ENCODE peak calls at places on chromosome 10, in seven cellular contexts. M is GM12878, B is Panc1, V is SK-N-SH, N is HepG2, W is K562, G is H1. X is an unnamed sample.

GRCh38 chr10:74071151-74071550 is 73.2 kb downstream of the VCL start:
- DNase-seq in M (no peak), B (no peak), V (no peak), N (no peak), W (no peak), G (no peak), X (no peak)

GRCh38 chr10:133527779-133528271 is 662 bp downstream of the CYP2E1 start:
- DNase-seq in M (no peak), B (no peak), V (no peak), N (no peak), W (no peak), G (no peak), X (no peak)

GRCh38 chr10:77604063-77604462 is 33.5 kb downstream of the KCNMA1 start:
- DNase-seq in M (no peak), B (no peak), V (no peak), N (no peak), W (no peak), G (no peak), X (no peak)

GRCh38 chr10:128701837-128702236 is 575.6 kb upstream of the MKI67 start:
- DNase-seq in M (no peak), B (no peak), V (no peak), N (no peak), W (no peak), G (no peak), X (no peak)

GRCh38 chr10:12649017-12649586 is 299.8 kb downstream of the CAMK1D start:
- DNase-seq in M (no peak), B (no peak), V (no peak), N (no peak), W (no peak), G (no peak), X (no peak)

GRCh38 chr10:30098624-30099023 is 39.2 kb upstream of the JCAD start:
- DNase-seq in M (no peak), B (no peak), V (no peak), N (no peak), W (no peak), G (no peak), X (no peak)

GRCh38 chr10:118763202-118763988 is 8.6 kb upstream of the CACUL1 start:
- DNase-seq in M (no peak), B (no peak), V (no peak), N (no peak), W (no peak), G (no peak), X (no peak)

GRCh38 chr10:10831085-10831484 is 186.6 kb upstream of the CELF2 start:
- DNase-seq in M (no peak), B (peak), V (no peak), N (no peak), W (no peak), G (no peak), X (no peak)

GRCh38 chr10:3902054-3902808 is 117.2 kb upstream of the KLF6 start:
- DNase-seq in M (peak), B (no peak), V (no peak), N (peak), W (no peak), G (no peak), X (no peak)

GRCh38 chr10:121024905-121025584 is 173.9 kb downstream of the WDR11 start:
- DNase-seq in M (no peak), B (no peak), V (no peak), N (no peak), W (no peak), G (no peak), X (no peak)

GRCh38 chr10:62805139-62806092 is 896 bp downstream of the ADO start:
- DNase-seq in M (no peak), B (no peak), V (peak), N (peak), W (peak), G (peak), X (no peak)

GRCh38 chr10:8908013-8908412 is 853.5 kb downstream of the GATA3 start:
- DNase-seq in M (no peak), B (no peak), V (no peak), N (no peak), W (no peak), G (no peak), X (no peak)

GRCh38 chr10:3766046-3766761 is 18.8 kb downstream of the KLF6 start:
- DNase-seq in M (no peak), B (no peak), V (no peak), N (peak), W (no peak), G (no peak), X (no peak)

GRCh38 chr10:89092439-89092838 is 101.8 kb downstream of the FAS start:
- DNase-seq in M (no peak), B (no peak), V (no peak), N (no peak), W (no peak), G (no peak), X (no peak)

GRCh38 chr10:12704488-12704887 is 297.0 kb downstream of the CCDC3 start:
- DNase-seq in M (no peak), B (no peak), V (no peak), N (no peak), W (no peak), G (no peak), X (no peak)

GRCh38 chr10:480928-481551 is 208.4 kb downstream of the DIP2C start:
- DNase-seq in M (no peak), B (no peak), V (peak), N (no peak), W (no peak), G (peak), X (no peak)

GRCh38 chr10:35412336-35412735 is 76.0 kb downstream of the CCNY start:
- DNase-seq in M (no peak), B (no peak), V (no peak), N (no peak), W (no peak), G (no peak), X (no peak)

GRCh38 chr10:12041766-12042408 is 722 bp downstream of the UPF2 start:
- DNase-seq in M (no peak), B (no peak), V (no peak), N (peak), W (no peak), G (no peak), X (no peak)

GRCh38 chr10:31644931-31645633 is 283.5 kb downstream of the ARHGAP12 start:
- DNase-seq in M (no peak), B (no peak), V (no peak), N (no peak), W (no peak), G (no peak), X (no peak)

GRCh38 chr10:76723781-76724336 is 913.7 kb downstream of the KCNMA1 start:
- DNase-seq in M (no peak), B (no peak), V (no peak), N (no peak), W (no peak), G (no peak), X (no peak)

GRCh38 chr10:66180651-66181318 is 745.1 kb upstream of the LRRTM3 start:
- DNase-seq in M (peak), B (peak), V (peak), N (peak), W (peak), G (no peak), X (peak)

GRCh38 chr10:19656420-19657042 is 159.7 kb upstream of the PLXDC2 start:
- DNase-seq in M (no peak), B (no peak), V (no peak), N (peak), W (no peak), G (no peak), X (no peak)

DNA sequence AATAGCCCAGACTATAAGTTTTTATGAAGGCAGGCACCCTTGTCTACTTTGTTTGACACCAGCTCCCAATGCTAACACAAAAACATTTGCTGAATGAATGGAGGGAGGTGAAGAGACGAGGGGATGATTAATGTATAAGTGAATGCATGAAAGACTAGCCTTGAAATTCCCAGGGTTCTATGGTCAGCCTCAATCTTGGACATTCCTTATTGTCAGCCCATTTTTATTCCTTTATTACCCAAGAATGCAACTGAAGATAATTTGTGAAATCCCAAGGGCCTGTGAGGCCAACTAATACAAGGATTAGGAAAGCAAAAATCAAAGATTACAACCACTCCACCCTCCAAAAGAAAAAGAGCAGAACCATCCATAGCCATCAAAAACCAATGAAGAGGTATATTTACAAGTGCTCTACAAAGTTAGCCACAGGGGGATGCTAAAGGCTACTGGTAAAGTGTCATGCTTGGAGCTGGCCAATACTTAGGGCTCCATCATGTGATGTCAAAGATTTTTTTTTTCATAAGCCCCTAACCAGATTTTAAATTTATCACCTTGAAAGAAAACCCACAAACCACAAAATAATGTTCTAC is 40.0 kb upstream of the ASAH2 start:
- DNase-seq in M (no peak), B (no peak), V (no peak), N (no peak), W (peak), G (no peak), X (no peak)
- TF ChIP-seq SIN3A in M (no peak), B (no peak), V (no peak), N (no peak), W (no peak), G (no peak), X (no peak)

GRCh38 chr10:86288695-86289576 is 77.7 kb downstream of the GRID1 start:
- DNase-seq in M (no peak), B (no peak), V (peak), N (no peak), W (no peak), G (peak), X (no peak)

GRCh38 chr10:86286591-86287421 is 79.8 kb downstream of the GRID1 start:
- DNase-seq in M (no peak), B (no peak), V (peak), N (no peak), W (no peak), G (peak), X (no peak)

GRCh38 chr10:86287422-86287793 is 79.2 kb downstream of the GRID1 start:
- DNase-seq in M (no peak), B (no peak), V (peak), N (no peak), W (no peak), G (peak), X (no peak)

GRCh38 chr10:86289577-86289868 is 77.1 kb downstream of the GRID1 start:
- DNase-seq in M (no peak), B (no peak), V (peak), N (no peak), W (peak), G (peak), X (no peak)

GRCh38 chr10:86287966-86288579 is 78.5 kb downstream of the GRID1 start:
- DNase-seq in M (no peak), B (no peak), V (peak), N (no peak), W (no peak), G (peak), X (no peak)
- TF ChIP-seq SIN3A in M (no peak), B (no peak), V (no peak), N (no peak), W (no peak), G (no peak), X (no peak)

DNA sequence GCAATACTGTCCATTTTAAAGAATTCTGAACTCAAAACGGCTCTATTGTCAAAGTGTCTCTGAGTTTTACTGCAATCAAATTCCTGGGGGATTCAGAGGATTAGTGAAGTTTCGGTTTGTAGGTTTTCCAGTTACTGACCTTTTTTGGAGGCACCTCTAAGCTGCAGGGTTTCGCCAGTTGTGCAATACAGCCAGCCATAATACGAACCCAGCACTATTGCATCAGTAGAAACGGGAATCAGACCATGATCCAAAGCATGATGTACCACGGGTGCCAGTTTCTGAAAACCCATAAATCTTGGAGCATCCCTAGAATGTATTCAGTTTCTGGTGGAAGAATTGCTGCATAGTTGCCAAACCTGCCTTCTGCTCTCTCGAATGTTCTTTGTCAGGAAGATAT is 186.0 kb upstream of the PRKCQ start:
- DNase-seq in M (no peak), B (no peak), V (no peak), N (no peak), W (no peak), G (no peak), X (no peak)
- TF ChIP-seq SIN3A in M (no peak), B (no peak), V (no peak), N (no peak), W (no peak), G (no peak), X (no peak)

GRCh38 chr10:112650588-112651030 is 203.6 kb downstream of the VTI1A start:
- DNase-seq in M (no peak), B (no peak), V (no peak), N (no peak), W (no peak), G (no peak), X (no peak)
- TF ChIP-seq SIN3A in M (no peak), B (no peak), V (no peak), N (no peak), W (no peak), G (no peak), X (no peak)

X was measured in HCT116.